ENCODE peak calls at places on chromosomes 7 and 10, in seven cellular contexts. One of them, this sample, is unnamed.
A peak's percentile ranks its signal among the peaks of the same experiment; 100 is the strongest.

GRCh38 chr10:82089327-82089726 is 214.3 kb downstream of the NRG3 start:
- DNase-seq in fibroblast of the aortic adventitia: no peak
- DNase-seq in mammary epithelial cell: no peak
- DNase-seq in GM23338: peak; percentile 55
- DNase-seq in IMR-90: no peak
- DNase-seq in esophagus muscularis mucosa: no peak
- DNase-seq in HCT116: no peak
- DNase-seq in this sample: no peak

GRCh38 chr10:127973810-127974311 is 67.0 kb downstream of the PTPRE start:
- DNase-seq in IMR-90: no peak
- DNase-seq in mammary epithelial cell: no peak
- DNase-seq in fibroblast of the aortic adventitia: no peak
- DNase-seq in esophagus muscularis mucosa: no peak
- DNase-seq in HCT116: no peak
- DNase-seq in GM23338: peak; percentile 64
- DNase-seq in this sample: no peak

GRCh38 chr10:30750971-30751677 is 121.6 kb upstream of the LYZL2 start:
- DNase-seq in mammary epithelial cell: no peak
- DNase-seq in fibroblast of the aortic adventitia: no peak
- DNase-seq in esophagus muscularis mucosa: no peak
- DNase-seq in GM23338: no peak
- DNase-seq in IMR-90: no peak
- DNase-seq in HCT116: no peak
- DNase-seq in this sample: no peak

GRCh38 chr10:75388082-75388481 is 13.5 kb downstream of the ZNF503 start:
- DNase-seq in mammary epithelial cell: no peak
- DNase-seq in GM23338: no peak
- DNase-seq in fibroblast of the aortic adventitia: no peak
- DNase-seq in IMR-90: no peak
- DNase-seq in HCT116: no peak
- DNase-seq in esophagus muscularis mucosa: no peak
- DNase-seq in this sample: no peak

GRCh38 chr10:3207351-3207750 is 34.8 kb upstream of the PITRM1 start:
- DNase-seq in fibroblast of the aortic adventitia: no peak
- DNase-seq in IMR-90: no peak
- DNase-seq in HCT116: no peak
- DNase-seq in mammary epithelial cell: no peak
- DNase-seq in GM23338: no peak
- DNase-seq in esophagus muscularis mucosa: no peak
- DNase-seq in this sample: no peak

GRCh38 chr10:17847586-17848296 is 38.6 kb downstream of the MRC1 start:
- DNase-seq in esophagus muscularis mucosa: no peak
- DNase-seq in fibroblast of the aortic adventitia: peak; percentile 62
- DNase-seq in IMR-90: peak; percentile 34
- DNase-seq in GM23338: peak; percentile 56
- DNase-seq in mammary epithelial cell: no peak
- DNase-seq in HCT116: no peak
- DNase-seq in this sample: no peak

GRCh38 chr7:99039384-99039891 is 104.5 kb downstream of the SMURF1 start:
- DNase-seq in mammary epithelial cell: no peak
- DNase-seq in esophagus muscularis mucosa: no peak
- DNase-seq in IMR-90: no peak
- DNase-seq in GM23338: no peak
- DNase-seq in fibroblast of the aortic adventitia: no peak
- DNase-seq in HCT116: no peak
- DNase-seq in this sample: no peak

GRCh38 chr7:88009651-88010050 is 75.6 kb downstream of the ADAM22 start:
- DNase-seq in HCT116: no peak
- DNase-seq in IMR-90: no peak
- DNase-seq in GM23338: no peak
- DNase-seq in esophagus muscularis mucosa: no peak
- DNase-seq in mammary epithelial cell: no peak
- DNase-seq in fibroblast of the aortic adventitia: no peak
- DNase-seq in this sample: no peak

GRCh38 chr7:50699143-50699542 is 83.6 kb downstream of the GRB10 start:
- DNase-seq in IMR-90: no peak
- DNase-seq in mammary epithelial cell: no peak
- DNase-seq in fibroblast of the aortic adventitia: no peak
- DNase-seq in HCT116: no peak
- DNase-seq in esophagus muscularis mucosa: no peak
- DNase-seq in GM23338: no peak
- DNase-seq in this sample: no peak

GRCh38 chr7:134589491-134589941 is 40.6 kb downstream of the AKR1B15 start:
- DNase-seq in mammary epithelial cell: peak; percentile 79
- DNase-seq in IMR-90: peak; percentile 17
- DNase-seq in fibroblast of the aortic adventitia: no peak
- DNase-seq in esophagus muscularis mucosa: no peak
- DNase-seq in GM23338: no peak
- DNase-seq in HCT116: no peak
- DNase-seq in this sample: no peak

GRCh38 chr7:12212051-12212485 is 974 bp downstream of the TMEM106B start:
- DNase-seq in GM23338: peak; percentile 21
- DNase-seq in esophagus muscularis mucosa: no peak
- DNase-seq in IMR-90: no peak
- DNase-seq in mammary epithelial cell: no peak
- DNase-seq in fibroblast of the aortic adventitia: peak; percentile 32
- DNase-seq in HCT116: peak; percentile 16
- DNase-seq in this sample: peak; percentile 2

GRCh38 chr7:79051915-79052314 is 401.6 kb downstream of the MAGI2 start:
- DNase-seq in esophagus muscularis mucosa: no peak
- DNase-seq in HCT116: no peak
- DNase-seq in mammary epithelial cell: peak; percentile 21
- DNase-seq in GM23338: no peak
- DNase-seq in IMR-90: peak; percentile 36
- DNase-seq in fibroblast of the aortic adventitia: no peak
- DNase-seq in this sample: no peak

GRCh38 chr7:34307540-34307939 is 350.5 kb upstream of the NPSR1 start:
- DNase-seq in mammary epithelial cell: no peak
- DNase-seq in GM23338: no peak
- DNase-seq in IMR-90: no peak
- DNase-seq in HCT116: no peak
- DNase-seq in fibroblast of the aortic adventitia: no peak
- DNase-seq in esophagus muscularis mucosa: no peak
- DNase-seq in this sample: no peak

GRCh38 chr7:159071260-159071659 is 73.4 kb downstream of the VIPR2 start:
- DNase-seq in mammary epithelial cell: no peak
- DNase-seq in HCT116: no peak
- DNase-seq in fibroblast of the aortic adventitia: no peak
- DNase-seq in IMR-90: no peak
- DNase-seq in GM23338: no peak
- DNase-seq in esophagus muscularis mucosa: peak; percentile 62
- DNase-seq in this sample: no peak

GRCh38 chr7:134549366-134549765 is 456 bp downstream of the AKR1B15 start:
- DNase-seq in GM23338: no peak
- DNase-seq in HCT116: no peak
- DNase-seq in mammary epithelial cell: no peak
- DNase-seq in fibroblast of the aortic adventitia: no peak
- DNase-seq in esophagus muscularis mucosa: no peak
- DNase-seq in IMR-90: no peak
- DNase-seq in this sample: no peak

GRCh38 chr10:3186365-3186764 is 13.8 kb upstream of the PITRM1 start:
- DNase-seq in GM23338: no peak
- DNase-seq in fibroblast of the aortic adventitia: no peak
- DNase-seq in mammary epithelial cell: no peak
- DNase-seq in IMR-90: no peak
- DNase-seq in HCT116: no peak
- DNase-seq in esophagus muscularis mucosa: no peak
- DNase-seq in this sample: no peak

GRCh38 chr7:18116661-18117060 is 89.0 kb upstream of the PRPS1L1 start:
- DNase-seq in mammary epithelial cell: no peak
- DNase-seq in HCT116: no peak
- DNase-seq in IMR-90: no peak
- DNase-seq in GM23338: no peak
- DNase-seq in fibroblast of the aortic adventitia: no peak
- DNase-seq in esophagus muscularis mucosa: no peak
- DNase-seq in this sample: no peak

GRCh38 chr10:103184615-103185014 is 8.5 kb downstream of the NT5C2 start:
- DNase-seq in GM23338: no peak
- DNase-seq in IMR-90: no peak
- DNase-seq in esophagus muscularis mucosa: no peak
- DNase-seq in fibroblast of the aortic adventitia: peak; percentile 40
- DNase-seq in HCT116: no peak
- DNase-seq in mammary epithelial cell: peak; percentile 86
- DNase-seq in this sample: no peak

GRCh38 chr10:86301971-86302370 is 64.6 kb downstream of the GRID1 start:
- DNase-seq in HCT116: no peak
- DNase-seq in IMR-90: no peak
- DNase-seq in esophagus muscularis mucosa: no peak
- DNase-seq in GM23338: no peak
- DNase-seq in fibroblast of the aortic adventitia: no peak
- DNase-seq in mammary epithelial cell: no peak
- DNase-seq in this sample: no peak

DNA sequence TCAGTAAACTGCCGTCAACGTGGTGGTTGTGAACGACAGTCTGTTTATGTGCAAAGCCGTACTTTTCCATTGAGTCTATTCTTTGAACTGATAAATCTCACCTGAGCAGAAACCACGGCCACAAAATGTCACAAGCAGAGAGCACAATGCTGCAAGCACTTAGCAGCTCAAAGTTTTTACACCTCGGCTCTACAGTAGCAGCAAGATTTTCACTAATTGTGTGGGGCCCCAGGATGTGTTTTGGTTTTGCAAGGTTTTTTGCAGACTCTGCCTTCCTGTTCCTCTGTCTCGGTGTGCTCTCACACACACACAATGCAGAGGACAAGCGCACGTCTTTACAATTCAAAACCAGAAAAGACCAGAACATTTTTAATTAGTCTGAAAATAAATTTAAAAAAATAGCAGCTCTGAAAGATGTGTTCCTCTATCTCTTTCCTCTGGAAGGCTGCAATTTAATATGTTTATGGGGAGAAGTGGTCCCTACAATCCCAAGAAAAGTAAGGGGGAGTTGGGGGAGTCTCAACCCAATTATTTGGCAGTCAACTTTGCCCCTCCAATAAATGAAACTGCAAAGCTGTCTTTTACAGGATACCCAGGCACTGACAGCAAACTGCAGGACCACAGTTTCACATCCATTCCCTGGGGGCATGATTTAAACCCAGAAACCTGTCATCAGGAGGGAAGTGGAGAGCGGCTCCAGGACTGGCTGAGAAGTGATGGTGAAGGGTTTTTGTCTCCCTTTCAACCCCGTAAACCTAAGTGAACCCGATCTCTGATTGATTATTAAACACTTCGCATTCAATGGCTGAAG is 73.8 kb upstream of the SFMBT2 start:
- DNase-seq in mammary epithelial cell: no peak
- DNase-seq in IMR-90: no peak
- DNase-seq in HCT116: no peak
- DNase-seq in fibroblast of the aortic adventitia: no peak
- DNase-seq in esophagus muscularis mucosa: no peak
- DNase-seq in GM23338: peak; percentile 21
- DNase-seq in this sample: no peak
- H3K4me3 ChIP-seq in mammary epithelial cell: no peak overlapping the region
- H3K4me3 ChIP-seq in IMR-90: no peak overlapping the region
- H3K4me3 ChIP-seq in HCT116: no peak overlapping the region
- H3K4me3 ChIP-seq in fibroblast of the aortic adventitia: no peak overlapping the region
- H3K4me3 ChIP-seq in esophagus muscularis mucosa: no peak overlapping the region
- H3K4me3 ChIP-seq in GM23338: no peak overlapping the region
- H3K4me3 ChIP-seq in this sample: no peak overlapping the region

GRCh38 chr7:44976040-44976745 is 2.6 kb downstream of the MYO1G start:
- DNase-seq in HCT116: no peak
- DNase-seq in IMR-90: no peak
- DNase-seq in GM23338: no peak
- DNase-seq in fibroblast of the aortic adventitia: no peak
- DNase-seq in mammary epithelial cell: no peak
- DNase-seq in esophagus muscularis mucosa: no peak
- DNase-seq in this sample: no peak
- H3K4me3 ChIP-seq in HCT116: no peak overlapping the region
- H3K4me3 ChIP-seq in IMR-90: no peak overlapping the region
- H3K4me3 ChIP-seq in GM23338: no peak overlapping the region
- H3K4me3 ChIP-seq in fibroblast of the aortic adventitia: no peak overlapping the region
- H3K4me3 ChIP-seq in mammary epithelial cell: no peak overlapping the region
- H3K4me3 ChIP-seq in esophagus muscularis mucosa: no peak overlapping the region
- H3K4me3 ChIP-seq in this sample: no peak overlapping the region

DNA sequence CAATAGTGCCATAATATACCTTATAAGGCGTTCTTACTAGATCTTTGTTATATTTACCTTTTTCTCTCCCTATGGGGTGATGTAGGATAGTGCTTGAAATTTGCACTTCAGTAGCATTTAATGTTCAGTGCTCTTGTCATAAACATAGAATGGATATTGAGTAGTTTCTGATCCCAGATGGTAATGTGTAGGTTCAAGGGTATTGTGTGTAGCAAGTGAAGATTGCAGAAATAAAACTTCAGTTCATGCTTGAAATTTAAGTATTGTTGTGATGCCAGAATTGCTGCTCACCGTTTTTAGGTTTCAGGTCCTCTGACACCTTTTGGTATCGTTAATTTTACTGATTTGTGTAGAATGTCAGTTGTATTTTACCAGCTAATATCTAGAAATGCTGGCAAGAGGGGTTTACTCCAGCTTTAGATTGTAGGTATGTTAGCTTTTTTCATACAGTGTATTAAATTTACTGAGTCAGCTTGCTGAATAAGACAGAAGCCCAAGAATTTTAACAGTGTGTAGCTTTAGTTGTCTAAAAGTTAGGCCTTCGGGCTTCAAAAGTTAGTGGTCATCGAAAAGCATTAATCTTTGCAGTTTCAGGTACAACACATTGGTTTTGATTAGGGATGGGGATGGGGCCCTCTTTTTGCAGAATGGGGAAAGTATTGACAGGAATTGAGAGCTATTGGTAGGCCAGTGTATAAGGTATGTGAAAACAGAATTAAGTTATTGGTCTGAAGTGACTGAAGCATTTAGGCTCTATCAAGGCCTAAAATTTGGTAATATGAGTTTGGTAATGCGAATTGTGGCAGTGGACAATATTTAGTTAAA is 2.0 kb downstream of the PTEN start:
- DNase-seq in fibroblast of the aortic adventitia: no peak
- DNase-seq in esophagus muscularis mucosa: no peak
- DNase-seq in GM23338: no peak
- DNase-seq in mammary epithelial cell: peak; percentile 29
- DNase-seq in IMR-90: no peak
- DNase-seq in HCT116: no peak
- DNase-seq in this sample: no peak
- H3K4me3 ChIP-seq in fibroblast of the aortic adventitia: peak overlapping the region; percentile 87
- H3K4me3 ChIP-seq in esophagus muscularis mucosa: peak overlapping the region; percentile 90
- H3K4me3 ChIP-seq in GM23338: peak overlapping the region; percentile 87
- H3K4me3 ChIP-seq in mammary epithelial cell: peak overlapping the region; percentile 68
- H3K4me3 ChIP-seq in IMR-90: peak overlapping the region; percentile 73
- H3K4me3 ChIP-seq in HCT116: peak overlapping the region; percentile 93
- H3K4me3 ChIP-seq in this sample: peak overlapping the region; percentile 81

DNA sequence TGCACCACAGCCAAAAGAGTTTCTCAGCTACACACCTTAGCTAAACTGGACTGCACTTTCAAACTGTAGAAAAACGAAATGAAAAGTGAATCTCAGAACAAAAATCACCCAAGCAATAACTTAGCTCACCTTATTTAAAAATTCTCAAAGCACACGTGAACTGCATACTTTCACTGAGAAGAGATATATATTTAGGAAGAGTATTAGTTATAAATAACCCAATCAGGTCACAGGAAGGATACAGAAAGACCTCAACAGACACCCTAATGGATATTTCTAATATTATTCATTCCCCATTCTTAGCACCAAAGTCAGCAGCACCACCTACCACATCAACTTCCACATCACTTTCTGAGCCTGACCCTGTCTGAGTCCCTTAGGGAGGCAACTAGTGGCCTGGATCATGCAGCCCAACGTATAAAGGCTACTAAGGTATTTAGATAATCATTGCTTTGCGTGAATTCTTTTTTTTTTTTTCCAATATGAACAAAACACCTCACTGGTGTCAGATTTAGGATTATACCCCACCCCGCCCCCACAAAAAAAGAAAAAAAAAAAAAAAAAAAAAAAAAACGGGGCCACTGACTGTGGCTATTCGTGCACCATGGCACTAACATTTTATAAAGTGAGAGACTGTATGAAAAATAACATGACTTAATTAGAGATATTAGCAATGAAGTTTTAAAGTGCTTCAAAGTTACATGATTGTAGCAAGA is 2.6 kb downstream of the ABI1 start:
- DNase-seq in fibroblast of the aortic adventitia: peak; percentile 14
- DNase-seq in HCT116: no peak
- DNase-seq in esophagus muscularis mucosa: no peak
- DNase-seq in mammary epithelial cell: peak; percentile 44
- DNase-seq in GM23338: peak; percentile 33
- DNase-seq in IMR-90: peak; percentile 23
- DNase-seq in this sample: no peak
- H3K4me3 ChIP-seq in fibroblast of the aortic adventitia: peak overlapping the region; percentile 95
- H3K4me3 ChIP-seq in HCT116: no peak overlapping the region
- H3K4me3 ChIP-seq in esophagus muscularis mucosa: no peak overlapping the region
- H3K4me3 ChIP-seq in mammary epithelial cell: peak overlapping the region; percentile 10
- H3K4me3 ChIP-seq in GM23338: peak overlapping the region; percentile 92
- H3K4me3 ChIP-seq in IMR-90: no peak overlapping the region
- H3K4me3 ChIP-seq in this sample: peak overlapping the region; percentile 80